ENCODE peak calls at places on chromosomes 7 and 10, in four cellular contexts. H, I, J and O are unnamed samples.
A peak's percentile ranks its signal among the peaks of the same experiment; 100 is the strongest.

GRCh38 chr10:78589687-78590086 is 479.1 kb upstream of the ZMIZ1 start:
- DNase-seq in I (no peak), H (no peak), J (no peak), O (no peak)

GRCh38 chr10:35089641-35090161 is 440 bp downstream of the CUL2 start:
- DNase-seq in H (no peak), J (no peak), I (peak; percentile 70), O (no peak)

GRCh38 chr10:119298788-119299187 is 91.4 kb downstream of the GRK5 start:
- DNase-seq in J (no peak), I (no peak), H (no peak), O (no peak)

GRCh38 chr7:107592361-107593024 is 12.4 kb downstream of the BCAP29 start:
- DNase-seq in J (no peak), I (no peak), H (peak; percentile 63), O (no peak)

GRCh38 chr7:43249808-43250145 is 137.3 kb downstream of the HECW1 start:
- DNase-seq in H (no peak), I (no peak), J (no peak), O (no peak)

GRCh38 chr10:59135275-59135674 is 41.2 kb upstream of the PHYHIPL start:
- DNase-seq in I (no peak), H (no peak), J (no peak), O (no peak)

GRCh38 chr7:105454058-105454739 is 65.5 kb upstream of the SRPK2 start:
- DNase-seq in I (no peak), J (no peak), H (peak; percentile 60), O (no peak)

GRCh38 chr7:7732566-7733290 is 14.3 kb upstream of the RPA3 start:
- DNase-seq in I (no peak), H (no peak), J (no peak), O (no peak)

GRCh38 chr7:114508096-114508495 is 93.5 kb downstream of the FOXP2 start:
- DNase-seq in J (no peak), H (no peak), I (no peak), O (no peak)

GRCh38 chr10:118851062-118852035 is 96.6 kb upstream of the CACUL1 start:
- DNase-seq in I (no peak), H (no peak), J (no peak), O (no peak)

GRCh38 chr10:49177391-49178355 is 10.5 kb downstream of the TMEM273 start:
- DNase-seq in J (peak; percentile 6), I (peak; percentile 97), H (peak; percentile 70), O (no peak)

GRCh38 chr7:17239683-17240521 is 58.5 kb upstream of the AHR start:
- DNase-seq in J (no peak), H (no peak), I (no peak), O (no peak)

GRCh38 chr10:77291596-77292505 is 345.8 kb downstream of the KCNMA1 start:
- DNase-seq in H (no peak), J (no peak), I (no peak), O (no peak)

GRCh38 chr10:11699546-11700097 is 42.6 kb upstream of the ECHDC3 start:
- DNase-seq in I (no peak), J (no peak), H (no peak), O (no peak)

GRCh38 chr7:36604801-36605200 is 119.5 kb downstream of the AOAH start:
- DNase-seq in H (no peak), I (no peak), J (no peak), O (no peak)

GRCh38 chr7:26657139-26657753 is 207.1 kb downstream of the SKAP2 start:
- DNase-seq in I (no peak), J (no peak), H (no peak), O (no peak)

GRCh38 chr10:15313034-15313433 is 58.1 kb downstream of the FAM171A1 start:
- DNase-seq in I (no peak), H (no peak), J (peak; percentile 38), O (no peak)

GRCh38 chr7:105309235-105310156 is 79.2 kb downstream of the SRPK2 start:
- DNase-seq in J (no peak), I (peak; percentile 80), H (no peak), O (no peak)

GRCh38 chr7:105306160-105306784 is 82.4 kb downstream of the SRPK2 start:
- DNase-seq in H (no peak), J (no peak), I (peak; percentile 69), O (no peak)

GRCh38 chr7:30511494-30511893 is 6.9 kb upstream of the GGCT start:
- DNase-seq in I (no peak), H (no peak), J (no peak), O (no peak)

GRCh38 chr10:102131286-102132170 is 1.3 kb upstream of the PPRC1 start:
- DNase-seq in I (no peak), J (no peak), H (no peak), O (no peak)

GRCh38 chr7:33886100-33886623 is 19.2 kb upstream of the BMPER start:
- DNase-seq in I (no peak), J (no peak), H (no peak), O (no peak)

GRCh38 chr10:132748135-132748534 is 37.8 kb downstream of the NKX6-2 start:
- DNase-seq in J (no peak), H (no peak), I (no peak), O (no peak)

GRCh38 chr7:23357190-23358093 is 58.3 kb downstream of the MALSU1 start:
- DNase-seq in I (peak; percentile 80), J (no peak), H (no peak), O (no peak)

GRCh38 chr10:47350671-47351640 is 2.8 kb downstream of the RBP3 start:
- DNase-seq in I (no peak), J (no peak), H (no peak), O (peak; percentile 47)

GRCh38 chr10:20988357-20988983 is 91.4 kb upstream of the NEBL start:
- DNase-seq in I (no peak), H (no peak), J (no peak), O (no peak)

GRCh38 chr7:45241339-45242109 is 83.9 kb downstream of the RAMP3 start:
- DNase-seq in I (no peak), J (no peak), H (no peak), O (no peak)

GRCh38 chr10:61024801-61025201 is 80.8 kb upstream of the RHOBTB1 start:
- DNase-seq in J (peak; percentile 59), H (no peak), I (no peak), O (no peak)

GRCh38 chr7:51316262-51316665 is 345 bp downstream of the COBL start:
- DNase-seq in I (no peak), H (no peak), J (no peak), O (no peak)

GRCh38 chr7:121824276-121824675 is 48.7 kb upstream of the PTPRZ1 start:
- DNase-seq in I (no peak), H (no peak), J (no peak), O (no peak)

GRCh38 chr7:91852263-91852741 is 28.2 kb downstream of the MTERF1 start:
- DNase-seq in H (no peak), I (peak; percentile 37), J (no peak), O (no peak)

GRCh38 chr7:150931199-150931869 is 46.8 kb downstream of the KCNH2 start:
- DNase-seq in H (no peak), J (no peak), I (peak; percentile 51), O (no peak)